ENCODE peak calls at places on chromosome 7, in nine cellular contexts. One of them, this sample, is unnamed.

GRCh38 chr7:130995252-130996081 is 261.5 kb upstream of the KLF14 start:
- DNase-seq in SW480: peak
- DNase-seq in HT-29: peak
- DNase-seq in left cardiac atrium: no peak
- DNase-seq in HEK293T: no peak
- DNase-seq in hepatocyte: peak
- DNase-seq in amniotic stem cell: no peak
- DNase-seq in left lobe of liver: no peak
- DNase-seq in A549: no peak
- DNase-seq in this sample: no peak

GRCh38 chr7:97973206-97973658 is 16.8 kb downstream of the OCM2 start:
- DNase-seq in SW480: no peak
- DNase-seq in HT-29: no peak
- DNase-seq in left cardiac atrium: no peak
- DNase-seq in HEK293T: peak
- DNase-seq in hepatocyte: peak
- DNase-seq in amniotic stem cell: no peak
- DNase-seq in left lobe of liver: no peak
- DNase-seq in A549: peak
- DNase-seq in this sample: no peak

GRCh38 chr7:100517305-100517704 is 21.7 kb upstream of the AGFG2 start:
- DNase-seq in SW480: no peak
- DNase-seq in HT-29: no peak
- DNase-seq in left cardiac atrium: no peak
- DNase-seq in HEK293T: no peak
- DNase-seq in hepatocyte: no peak
- DNase-seq in amniotic stem cell: no peak
- DNase-seq in left lobe of liver: no peak
- DNase-seq in A549: no peak
- DNase-seq in this sample: no peak

GRCh38 chr7:90211391-90212148 is at the start of gene STEAP2:
- DNase-seq in SW480: peak
- DNase-seq in HT-29: peak
- DNase-seq in left cardiac atrium: peak
- DNase-seq in HEK293T: peak
- DNase-seq in hepatocyte: peak
- DNase-seq in amniotic stem cell: peak
- DNase-seq in left lobe of liver: peak
- DNase-seq in A549: peak
- DNase-seq in this sample: no peak

GRCh38 chr7:151925446-151926335 is 30.6 kb upstream of the GALNTL5 start:
- DNase-seq in SW480: no peak
- DNase-seq in HT-29: no peak
- DNase-seq in left cardiac atrium: peak
- DNase-seq in HEK293T: no peak
- DNase-seq in hepatocyte: no peak
- DNase-seq in amniotic stem cell: no peak
- DNase-seq in left lobe of liver: peak
- DNase-seq in A549: no peak
- DNase-seq in this sample: no peak

GRCh38 chr7:43431020-43431595 is 151.8 kb upstream of the STK17A start:
- DNase-seq in SW480: peak
- DNase-seq in HT-29: no peak
- DNase-seq in left cardiac atrium: no peak
- DNase-seq in HEK293T: no peak
- DNase-seq in hepatocyte: no peak
- DNase-seq in amniotic stem cell: no peak
- DNase-seq in left lobe of liver: no peak
- DNase-seq in A549: no peak
- DNase-seq in this sample: no peak

GRCh38 chr7:116041615-116042014 is 11.1 kb upstream of the TFEC start:
- DNase-seq in SW480: no peak
- DNase-seq in HT-29: no peak
- DNase-seq in left cardiac atrium: no peak
- DNase-seq in HEK293T: no peak
- DNase-seq in hepatocyte: no peak
- DNase-seq in amniotic stem cell: no peak
- DNase-seq in left lobe of liver: no peak
- DNase-seq in A549: no peak
- DNase-seq in this sample: no peak

GRCh38 chr7:35261476-35262285 is 7.8 kb upstream of the TBX20 start:
- DNase-seq in SW480: no peak
- DNase-seq in HT-29: no peak
- DNase-seq in left cardiac atrium: peak
- DNase-seq in HEK293T: no peak
- DNase-seq in hepatocyte: peak
- DNase-seq in amniotic stem cell: no peak
- DNase-seq in left lobe of liver: no peak
- DNase-seq in A549: no peak
- DNase-seq in this sample: no peak

GRCh38 chr7:113912881-113913280 is 5.9 kb downstream of the PPP1R3A start:
- DNase-seq in SW480: no peak
- DNase-seq in HT-29: no peak
- DNase-seq in left cardiac atrium: no peak
- DNase-seq in HEK293T: no peak
- DNase-seq in hepatocyte: no peak
- DNase-seq in amniotic stem cell: no peak
- DNase-seq in left lobe of liver: no peak
- DNase-seq in A549: no peak
- DNase-seq in this sample: no peak

GRCh38 chr7:158685727-158686126 is 18.9 kb downstream of the NCAPG2 start:
- DNase-seq in SW480: no peak
- DNase-seq in HT-29: no peak
- DNase-seq in left cardiac atrium: no peak
- DNase-seq in HEK293T: no peak
- DNase-seq in hepatocyte: no peak
- DNase-seq in amniotic stem cell: no peak
- DNase-seq in left lobe of liver: no peak
- DNase-seq in A549: no peak
- DNase-seq in this sample: no peak

GRCh38 chr7:83957333-83957732 is 237.3 kb downstream of the SEMA3A start:
- DNase-seq in SW480: no peak
- DNase-seq in HT-29: peak
- DNase-seq in left cardiac atrium: no peak
- DNase-seq in HEK293T: no peak
- DNase-seq in hepatocyte: no peak
- DNase-seq in amniotic stem cell: no peak
- DNase-seq in left lobe of liver: no peak
- DNase-seq in A549: peak
- DNase-seq in this sample: no peak

GRCh38 chr7:152015600-152015999 is 9.9 kb upstream of the GALNT11 start:
- DNase-seq in SW480: no peak
- DNase-seq in HT-29: no peak
- DNase-seq in left cardiac atrium: no peak
- DNase-seq in HEK293T: no peak
- DNase-seq in hepatocyte: no peak
- DNase-seq in amniotic stem cell: no peak
- DNase-seq in left lobe of liver: no peak
- DNase-seq in A549: no peak
- DNase-seq in this sample: no peak

GRCh38 chr7:91083855-91084644 is 180.2 kb upstream of the FZD1 start:
- DNase-seq in SW480: no peak
- DNase-seq in HT-29: no peak
- DNase-seq in left cardiac atrium: peak
- DNase-seq in HEK293T: no peak
- DNase-seq in hepatocyte: peak
- DNase-seq in amniotic stem cell: no peak
- DNase-seq in left lobe of liver: no peak
- DNase-seq in A549: no peak
- DNase-seq in this sample: no peak

GRCh38 chr7:158959954-158960353 is 103.6 kb downstream of the DYNC2I1 start:
- DNase-seq in SW480: no peak
- DNase-seq in HT-29: no peak
- DNase-seq in left cardiac atrium: no peak
- DNase-seq in HEK293T: no peak
- DNase-seq in hepatocyte: no peak
- DNase-seq in amniotic stem cell: no peak
- DNase-seq in left lobe of liver: no peak
- DNase-seq in A549: no peak
- DNase-seq in this sample: no peak

GRCh38 chr7:147937428-147937827 is 653.1 kb upstream of the C7orf33 start:
- DNase-seq in SW480: peak
- DNase-seq in HT-29: peak
- DNase-seq in left cardiac atrium: no peak
- DNase-seq in HEK293T: no peak
- DNase-seq in hepatocyte: no peak
- DNase-seq in amniotic stem cell: no peak
- DNase-seq in left lobe of liver: no peak
- DNase-seq in A549: no peak
- DNase-seq in this sample: no peak

GRCh38 chr7:37428681-37429434 is 19.8 kb downstream of the ELMO1 start:
- DNase-seq in SW480: no peak
- DNase-seq in HT-29: no peak
- DNase-seq in left cardiac atrium: no peak
- DNase-seq in HEK293T: no peak
- DNase-seq in hepatocyte: no peak
- DNase-seq in amniotic stem cell: no peak
- DNase-seq in left lobe of liver: no peak
- DNase-seq in A549: no peak
- DNase-seq in this sample: no peak

GRCh38 chr7:86904949-86905834 is 154.3 kb downstream of the ELAPOR2 start:
- DNase-seq in SW480: peak
- DNase-seq in HT-29: peak
- DNase-seq in left cardiac atrium: no peak
- DNase-seq in HEK293T: peak
- DNase-seq in hepatocyte: peak
- DNase-seq in amniotic stem cell: no peak
- DNase-seq in left lobe of liver: no peak
- DNase-seq in A549: peak
- DNase-seq in this sample: no peak

GRCh38 chr7:13021566-13021965 is 334.1 kb downstream of the ARL4A start:
- DNase-seq in SW480: peak
- DNase-seq in HT-29: no peak
- DNase-seq in left cardiac atrium: no peak
- DNase-seq in HEK293T: no peak
- DNase-seq in hepatocyte: no peak
- DNase-seq in amniotic stem cell: no peak
- DNase-seq in left lobe of liver: no peak
- DNase-seq in A549: no peak
- DNase-seq in this sample: no peak

GRCh38 chr7:28674359-28674782 is 262.1 kb downstream of the CREB5 start:
- DNase-seq in SW480: peak
- DNase-seq in HT-29: peak
- DNase-seq in left cardiac atrium: no peak
- DNase-seq in HEK293T: no peak
- DNase-seq in hepatocyte: peak
- DNase-seq in amniotic stem cell: no peak
- DNase-seq in left lobe of liver: no peak
- DNase-seq in A549: peak
- DNase-seq in this sample: no peak

GRCh38 chr7:95549818-95550529 is 46.3 kb downstream of the PDK4 start:
- DNase-seq in SW480: peak
- DNase-seq in HT-29: peak
- DNase-seq in left cardiac atrium: peak
- DNase-seq in HEK293T: no peak
- DNase-seq in hepatocyte: peak
- DNase-seq in amniotic stem cell: no peak
- DNase-seq in left lobe of liver: peak
- DNase-seq in A549: peak
- DNase-seq in this sample: no peak

GRCh38 chr7:114309729-114310128 is 104.9 kb upstream of the FOXP2 start:
- DNase-seq in SW480: no peak
- DNase-seq in HT-29: no peak
- DNase-seq in left cardiac atrium: no peak
- DNase-seq in HEK293T: no peak
- DNase-seq in hepatocyte: no peak
- DNase-seq in amniotic stem cell: no peak
- DNase-seq in left lobe of liver: no peak
- DNase-seq in A549: no peak
- DNase-seq in this sample: no peak

GRCh38 chr7:151607464-151607867 is 87.8 kb upstream of the RHEB start:
- DNase-seq in SW480: peak
- DNase-seq in HT-29: peak
- DNase-seq in left cardiac atrium: no peak
- DNase-seq in HEK293T: no peak
- DNase-seq in hepatocyte: no peak
- DNase-seq in amniotic stem cell: no peak
- DNase-seq in left lobe of liver: no peak
- DNase-seq in A549: no peak
- DNase-seq in this sample: no peak

GRCh38 chr7:101817031-101817929 is at the start of gene CUX1:
- DNase-seq in SW480: peak
- DNase-seq in HT-29: peak
- DNase-seq in left cardiac atrium: peak
- DNase-seq in HEK293T: no peak
- DNase-seq in hepatocyte: peak
- DNase-seq in amniotic stem cell: no peak
- DNase-seq in left lobe of liver: peak
- DNase-seq in A549: peak
- DNase-seq in this sample: peak

GRCh38 chr7:128161466-128162125 is 79.5 kb upstream of the LEP start:
- DNase-seq in SW480: no peak
- DNase-seq in HT-29: no peak
- DNase-seq in left cardiac atrium: no peak
- DNase-seq in HEK293T: no peak
- DNase-seq in hepatocyte: no peak
- DNase-seq in amniotic stem cell: no peak
- DNase-seq in left lobe of liver: peak
- DNase-seq in A549: no peak
- DNase-seq in this sample: no peak

GRCh38 chr7:26156454-26157365 is 4.7 kb downstream of the NFE2L3 start:
- DNase-seq in SW480: peak
- DNase-seq in HT-29: peak
- DNase-seq in left cardiac atrium: no peak
- DNase-seq in HEK293T: no peak
- DNase-seq in hepatocyte: peak
- DNase-seq in amniotic stem cell: peak
- DNase-seq in left lobe of liver: no peak
- DNase-seq in A549: peak
- DNase-seq in this sample: peak

GRCh38 chr7:17915796-17916195 is 24.5 kb downstream of the SNX13 start:
- DNase-seq in SW480: no peak
- DNase-seq in HT-29: no peak
- DNase-seq in left cardiac atrium: no peak
- DNase-seq in HEK293T: no peak
- DNase-seq in hepatocyte: no peak
- DNase-seq in amniotic stem cell: no peak
- DNase-seq in left lobe of liver: no peak
- DNase-seq in A549: no peak
- DNase-seq in this sample: no peak

GRCh38 chr7:137040745-137041144 is 172.3 kb downstream of the CHRM2 start:
- DNase-seq in SW480: no peak
- DNase-seq in HT-29: no peak
- DNase-seq in left cardiac atrium: no peak
- DNase-seq in HEK293T: no peak
- DNase-seq in hepatocyte: no peak
- DNase-seq in amniotic stem cell: no peak
- DNase-seq in left lobe of liver: no peak
- DNase-seq in A549: no peak
- DNase-seq in this sample: no peak

GRCh38 chr7:13262929-13263530 is 575.6 kb downstream of the ARL4A start:
- DNase-seq in SW480: peak
- DNase-seq in HT-29: peak
- DNase-seq in left cardiac atrium: no peak
- DNase-seq in HEK293T: peak
- DNase-seq in hepatocyte: peak
- DNase-seq in amniotic stem cell: no peak
- DNase-seq in left lobe of liver: no peak
- DNase-seq in A549: peak
- DNase-seq in this sample: peak

GRCh38 chr7:155576900-155577508 is 30.6 kb upstream of the CNPY1 start:
- DNase-seq in SW480: peak
- DNase-seq in HT-29: peak
- DNase-seq in left cardiac atrium: no peak
- DNase-seq in HEK293T: no peak
- DNase-seq in hepatocyte: peak
- DNase-seq in amniotic stem cell: no peak
- DNase-seq in left lobe of liver: no peak
- DNase-seq in A549: no peak
- DNase-seq in this sample: no peak

GRCh38 chr7:2734084-2734601 is 46.1 kb downstream of the AMZ1 start:
- DNase-seq in SW480: no peak
- DNase-seq in HT-29: no peak
- DNase-seq in left cardiac atrium: no peak
- DNase-seq in HEK293T: no peak
- DNase-seq in hepatocyte: no peak
- DNase-seq in amniotic stem cell: no peak
- DNase-seq in left lobe of liver: peak
- DNase-seq in A549: no peak
- DNase-seq in this sample: no peak

GRCh38 chr7:11914645-11915044 is 82.6 kb upstream of the THSD7A start:
- DNase-seq in SW480: no peak
- DNase-seq in HT-29: no peak
- DNase-seq in left cardiac atrium: no peak
- DNase-seq in HEK293T: no peak
- DNase-seq in hepatocyte: no peak
- DNase-seq in amniotic stem cell: no peak
- DNase-seq in left lobe of liver: no peak
- DNase-seq in A549: no peak
- DNase-seq in this sample: no peak